ENCODE peak calls at places on chromosomes 13 and 19, in eight cellular contexts. E is T-helper 17 cell, L is AG09319, B is SHP77 treated with DMSO at 0.1 percent for 48 hours, Y is heart right ventricle, X is GM18507, M is right lobe of liver, J is fibroblast of pulmonary artery. A is an unnamed sample.

GRCh38 chr19:19956431-19957075 is 55.8 kb downstream of the ZNF93 start:
- DNase-seq in E (no peak), L (no peak), B (no peak), Y (no peak), X (no peak), M (no peak), J (no peak), A (peak; percentile 12)

GRCh38 chr13:114124921-114125320 is 7.5 kb downstream of the RASA3 start:
- DNase-seq in E (no peak), L (no peak), B (no peak), Y (no peak), X (no peak), M (peak; percentile 6), J (peak; percentile 66), A (no peak)

GRCh38 chr19:10839071-10840050 is 3.3 kb upstream of the TMED1 start:
- DNase-seq in E (no peak), L (no peak), B (no peak), Y (no peak), X (no peak), M (no peak), J (no peak), A (no peak)

GRCh38 chr19:58003153-58003828 is 671 bp upstream of the ZNF606 start:
- DNase-seq in E (no peak), L (no peak), B (no peak), Y (peak; percentile 10), X (no peak), M (no peak), J (no peak), A (peak; percentile 33)

GRCh38 chr19:37999309-38000213 is 92.6 kb downstream of the SIPA1L3 start:
- DNase-seq in E (no peak), L (peak; percentile 85), B (no peak), Y (peak; percentile 60), X (no peak), M (no peak), J (peak; percentile 97), A (no peak)

GRCh38 chr19:7625763-7626372 is 3.5 kb downstream of the XAB2 start:
- DNase-seq in E (no peak), L (no peak), B (no peak), Y (no peak), X (no peak), M (no peak), J (no peak), A (no peak)

GRCh38 chr19:38658462-38659306 is 11.2 kb downstream of the ACTN4 start:
- DNase-seq in E (no peak), L (peak; percentile 99), B (peak; percentile 75), Y (peak; percentile 74), X (no peak), M (no peak), J (peak; percentile 100), A (no peak)

GRCh38 chr13:29733069-29733700 is 117.2 kb downstream of the UBL3 start:
- DNase-seq in E (no peak), L (no peak), B (no peak), Y (no peak), X (no peak), M (no peak), J (no peak), A (no peak)

GRCh38 chr19:10812902-10813404 is 23.1 kb downstream of the TMED1 start:
- DNase-seq in E (no peak), L (peak; percentile 81), B (no peak), Y (peak; percentile 42), X (no peak), M (no peak), J (peak; percentile 94), A (peak; percentile 60)

GRCh38 chr19:6378036-6378435 is 2.3 kb upstream of the PSPN start:
- DNase-seq in E (no peak), L (no peak), B (no peak), Y (no peak), X (no peak), M (no peak), J (peak; percentile 21), A (no peak)

GRCh38 chr19:19537321-19538048 is 580 bp upstream of the CILP2 start:
- DNase-seq in E (peak; percentile 25), L (no peak), B (no peak), Y (no peak), X (no peak), M (no peak), J (no peak), A (no peak)

GRCh38 chr19:52603558-52604207 is 33.6 kb downstream of the ZNF701 start:
- DNase-seq in E (no peak), L (no peak), B (no peak), Y (no peak), X (no peak), M (no peak), J (peak; percentile 59), A (no peak)

GRCh38 chr13:47409778-47410177 is 512.9 kb upstream of the HTR2A start:
- DNase-seq in E (no peak), L (no peak), B (no peak), Y (no peak), X (no peak), M (no peak), J (no peak), A (no peak)

GRCh38 chr13:51645154-51645650 is 60.9 kb downstream of the WDFY2 start:
- DNase-seq in E (peak; percentile 40), L (peak; percentile 55), B (no peak), Y (no peak), X (no peak), M (no peak), J (peak; percentile 90), A (peak; percentile 49)

A was measured in Ammon's horn.